ENCODE peak calls at places on chromosomes 13 and 19, in nine cellular contexts. D is CD8-positive, alpha-beta T cell; E is left lung; P is foreskin fibroblast; V is Peyer's patch; T is heart right ventricle; U is tibial nerve; F is RWPE1; G is glutamatergic neuron. I is an unnamed sample.

GRCh38 chr13:21152251-21152899 is 24.0 kb downstream of the SKA3 start:
- DNase-seq in D (no peak), E (no peak), P (no peak), V (no peak), T (no peak), U (no peak), F (no peak), G (no peak), I (no peak)

GRCh38 chr13:42985312-42986175 is 6.5 kb downstream of the EPSTI1 start:
- DNase-seq in D (no peak), E (no peak), P (no peak), V (peak; percentile 73), T (no peak), U (peak; percentile 44), F (no peak), G (no peak), I (no peak)

GRCh38 chr19:34365463-34366401 is 736 bp downstream of the GPI start:
- DNase-seq in D (no peak), E (peak; percentile 57), P (peak; percentile 66), V (peak; percentile 71), T (peak; percentile 48), U (no peak), F (peak; percentile 35), G (peak; percentile 55), I (peak; percentile 30)

GRCh38 chr13:74306496-74306895 is 172.3 kb upstream of the KLF12 start:
- DNase-seq in D (no peak), E (no peak), P (peak; percentile 71), V (no peak), T (no peak), U (no peak), F (no peak), G (no peak), I (no peak)

GRCh38 chr19:1269065-1269477 is at the start of gene CIRBP:
- DNase-seq in D (peak; percentile 99), E (peak; percentile 100), P (peak; percentile 100), V (peak; percentile 100), T (peak; percentile 100), U (peak; percentile 100), F (peak; percentile 95), G (peak; percentile 99), I (peak; percentile 99)

GRCh38 chr19:19098084-19098702 is 34.4 kb downstream of the SLC25A42 start:
- DNase-seq in D (no peak), E (no peak), P (no peak), V (no peak), T (no peak), U (no peak), F (no peak), G (no peak), I (no peak)

GRCh38 chr19:13154241-13154778 is 4.1 kb downstream of the IER2 start:
- DNase-seq in D (peak; percentile 53), E (peak; percentile 97), P (peak; percentile 98), V (peak; percentile 93), T (peak; percentile 94), U (peak; percentile 92), F (peak; percentile 69), G (peak; percentile 43), I (peak; percentile 86)

GRCh38 chr19:42403586-42403985 is 13.5 kb upstream of the CNFN start:
- DNase-seq in D (no peak), E (no peak), P (no peak), V (no peak), T (no peak), U (no peak), F (no peak), G (no peak), I (no peak)

GRCh38 chr19:20278342-20278741 is 111.3 kb downstream of the ZNF486 start:
- DNase-seq in D (no peak), E (no peak), P (no peak), V (no peak), T (no peak), U (no peak), F (no peak), G (peak; percentile 33), I (no peak)
- TF ChIP-seq CTCF in D (no peak), E (no peak), P (no peak), V (peak; percentile 61), T (no peak), U (no peak), F (no peak), G (peak; percentile 90), I (peak; percentile 10)

GRCh38 chr19:7681336-7682174 is 922 bp downstream of the TRAPPC5 start:
- DNase-seq in D (peak; percentile 85), E (peak; percentile 89), P (peak; percentile 92), V (peak; percentile 71), T (peak; percentile 83), U (peak; percentile 83), F (peak; percentile 75), G (peak; percentile 86), I (peak; percentile 79)
- TF ChIP-seq CTCF in D (peak; percentile 57), E (peak; percentile 44), P (peak; percentile 67), V (peak; percentile 39), T (peak; percentile 8), U (peak; percentile 59), F (peak; percentile 55), G (no peak), I (no peak)

DNA sequence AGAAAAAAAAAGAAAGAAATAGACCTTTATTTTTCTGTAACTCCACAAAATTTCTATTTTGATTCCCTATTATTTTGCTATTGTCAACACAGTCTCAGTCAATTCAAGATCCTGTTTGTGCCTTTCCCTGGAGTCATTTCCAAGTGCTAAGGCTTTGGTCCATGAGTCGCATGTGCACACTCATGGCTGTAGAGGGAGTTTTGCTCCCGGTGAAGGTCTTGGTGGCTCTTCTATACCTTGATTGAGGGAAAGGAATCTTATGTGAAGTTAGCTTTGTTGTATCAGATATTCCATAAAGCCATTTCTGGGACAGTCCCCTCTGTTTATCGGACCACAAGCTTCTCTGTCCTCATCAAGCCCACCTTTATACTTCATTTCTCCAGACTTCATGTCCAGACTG is 58.7 kb upstream of the ALOX5AP start:
- DNase-seq in D (no peak), E (no peak), P (peak; percentile 25), V (no peak), T (no peak), U (no peak), F (no peak), G (no peak), I (no peak)
- TF ChIP-seq CTCF in D (no peak), E (no peak), P (peak; percentile 42), V (no peak), T (no peak), U (no peak), F (peak; percentile 25), G (no peak), I (no peak)

GRCh38 chr13:53068841-53069520 is 40.4 kb downstream of the OLFM4 start:
- DNase-seq in D (no peak), E (no peak), P (no peak), V (no peak), T (no peak), U (no peak), F (no peak), G (peak; percentile 73), I (no peak)
- TF ChIP-seq CTCF in D (no peak), E (no peak), P (no peak), V (no peak), T (no peak), U (no peak), F (no peak), G (no peak), I (no peak)

GRCh38 chr19:46926201-46927071 is 65.6 kb downstream of the ARHGAP35 start:
- DNase-seq in D (no peak), E (no peak), P (peak; percentile 38), V (no peak), T (no peak), U (no peak), F (no peak), G (no peak), I (no peak)

GRCh38 chr19:46927893-46928292 is 67.1 kb downstream of the ARHGAP35 start:
- DNase-seq in D (no peak), E (no peak), P (no peak), V (no peak), T (no peak), U (no peak), F (no peak), G (no peak), I (no peak)

GRCh38 chr19:46931197-46931596 is 70.4 kb downstream of the ARHGAP35 start:
- DNase-seq in D (no peak), E (no peak), P (no peak), V (no peak), T (no peak), U (no peak), F (no peak), G (no peak), I (no peak)

GRCh38 chr19:46927106-46927505 is 66.3 kb downstream of the ARHGAP35 start:
- DNase-seq in D (no peak), E (no peak), P (no peak), V (no peak), T (no peak), U (no peak), F (peak; percentile 72), G (no peak), I (no peak)

DNA sequence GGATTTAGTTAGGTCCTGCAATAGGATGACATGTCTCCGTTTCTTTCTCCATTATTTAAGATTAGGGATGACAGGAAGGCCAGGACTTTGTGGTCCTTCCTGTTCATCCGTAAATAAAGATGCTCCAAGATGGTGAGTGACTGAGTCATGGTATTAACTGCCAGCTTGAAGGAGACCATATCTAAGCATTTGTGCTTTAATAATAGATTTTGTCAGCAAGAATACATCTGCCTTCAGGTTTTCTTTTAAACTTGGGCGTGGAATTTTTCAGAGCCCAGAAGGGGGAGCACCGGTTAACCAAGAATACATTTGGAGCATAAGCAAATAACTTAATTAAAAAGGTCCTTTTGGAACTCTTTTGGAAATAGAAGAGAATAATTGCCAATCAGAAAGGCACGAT is 68.2 kb downstream of the ARHGAP35 start:
- DNase-seq in D (no peak), E (no peak), P (peak; percentile 61), V (no peak), T (no peak), U (no peak), F (no peak), G (no peak), I (no peak)
- TF ChIP-seq CTCF in D (no peak), E (no peak), P (peak; percentile 26), V (no peak), T (no peak), U (no peak), F (no peak), G (no peak), I (no peak)

DNA sequence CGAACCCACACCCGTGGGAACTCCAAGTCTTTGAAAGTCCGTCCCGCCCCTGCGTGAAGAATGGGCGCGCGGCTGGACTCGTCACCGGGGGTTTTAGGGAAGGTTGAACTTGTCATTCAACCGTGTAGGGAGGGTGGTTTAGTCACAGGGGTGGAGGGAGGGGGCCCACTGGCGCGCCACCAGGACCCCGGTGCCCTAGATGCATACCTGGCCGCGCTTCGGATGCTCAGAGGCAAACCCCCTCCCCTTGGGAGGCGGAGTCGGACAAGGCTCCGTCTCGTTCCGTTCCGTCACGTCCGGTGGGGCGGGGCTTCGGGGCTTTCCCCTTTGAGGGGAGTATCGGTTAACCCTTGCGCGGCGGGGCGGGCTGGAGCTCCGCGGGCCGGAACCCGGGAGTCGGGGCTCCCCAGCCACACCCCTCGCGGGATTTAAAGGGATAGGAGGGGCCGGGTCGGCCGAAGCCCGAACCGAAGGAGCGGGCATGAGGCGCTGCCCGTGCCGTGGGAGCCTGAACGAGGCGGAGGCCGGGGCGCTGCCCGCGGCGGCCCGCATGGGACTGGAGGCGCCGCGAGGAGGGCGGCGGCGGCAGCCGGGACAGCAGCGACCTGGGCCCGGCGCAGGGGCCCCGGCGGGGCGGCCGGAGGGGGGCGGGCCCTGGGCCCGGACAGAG is at the start of the genes COQ8B and ITPKC:
- DNase-seq in D (peak; percentile 100), E (peak; percentile 100), P (peak; percentile 99), V (peak; percentile 100), T (peak; percentile 100), U (peak; percentile 100), F (peak; percentile 92), G (peak; percentile 100), I (peak; percentile 100)
- TF ChIP-seq CTCF in D (no peak), E (peak; percentile 20), P (no peak), V (no peak), T (no peak), U (peak; percentile 82), F (no peak), G (no peak), I (no peak)

GRCh38 chr13:26698392-26699196 is 62.0 kb downstream of the GPR12 start:
- DNase-seq in D (peak; percentile 83), E (peak; percentile 74), P (peak; percentile 95), V (peak; percentile 88), T (peak; percentile 77), U (peak; percentile 87), F (peak; percentile 69), G (peak; percentile 90), I (peak; percentile 81)
- TF ChIP-seq CTCF in D (peak; percentile 97), E (peak; percentile 93), P (peak; percentile 90), V (peak; percentile 85), T (peak; percentile 96), U (peak; percentile 91), F (peak; percentile 90), G (peak; percentile 99), I (peak; percentile 86)

I was measured in omental fat pad.